ENCODE peak calls at places on chromosome 9, in nine cellular contexts. L is GM23248; O is fibroblast of lung; U is tibial nerve; W is CD8-positive, alpha-beta memory T cell; P is prostate gland; I is A673; G is psoas muscle; M is IMR-90. R is an unnamed sample. For H3K36me3 and H3K4me1, the result is how much of the 10 kb centered on the place peaks cover.

GRCh38 chr9:115035872-115036612 is 81.9 kb downstream of the TNC start:
- DNase-seq in P (no peak), U (no peak), L (peak), O (peak), W (no peak), M (peak), I (peak), G (no peak), R (peak)

GRCh38 chr9:127979333-127980055 is 1.3 kb downstream of the EEIG1 start:
- DNase-seq in U (no peak), M (peak), G (peak), I (peak), L (peak), W (peak), O (peak), P (no peak), R (no peak)

GRCh38 chr9:125119643-125120286 is 23.6 kb downstream of the SCAI start:
- DNase-seq in O (peak), L (peak), M (peak), G (no peak), P (no peak), I (peak), U (no peak), W (no peak), R (peak)

GRCh38 chr9:114151426-114151956 is 3.8 kb upstream of the COL27A1 start:
- DNase-seq in M (no peak), G (no peak), O (no peak), W (no peak), I (no peak), U (no peak), L (no peak), P (peak), R (no peak)

GRCh38 chr9:86054695-86055094 is 44.7 kb downstream of the GOLM1 start:
- DNase-seq in I (no peak), O (no peak), P (no peak), G (no peak), L (no peak), W (no peak), M (no peak), U (no peak), R (no peak)

GRCh38 chr9:114503522-114504340 is 1.5 kb downstream of the WHRN start:
- DNase-seq in W (peak), M (no peak), G (no peak), L (no peak), P (no peak), O (no peak), U (no peak), I (no peak), R (no peak)

GRCh38 chr9:21677834-21678233 is 124.6 kb upstream of the MTAP start:
- DNase-seq in I (peak), L (peak), G (no peak), M (peak), W (no peak), U (no peak), P (no peak), O (peak), R (no peak)

GRCh38 chr9:126531035-126531571 is 82.6 kb upstream of the LMX1B start:
- DNase-seq in G (no peak), P (no peak), O (no peak), I (no peak), L (no peak), M (no peak), W (no peak), U (no peak), R (no peak)

GRCh38 chr9:38527507-38527906 is 92.9 kb downstream of the ANKRD18A start:
- DNase-seq in I (no peak), G (no peak), U (no peak), L (no peak), P (no peak), W (no peak), M (no peak), O (no peak), R (no peak)

DNA sequence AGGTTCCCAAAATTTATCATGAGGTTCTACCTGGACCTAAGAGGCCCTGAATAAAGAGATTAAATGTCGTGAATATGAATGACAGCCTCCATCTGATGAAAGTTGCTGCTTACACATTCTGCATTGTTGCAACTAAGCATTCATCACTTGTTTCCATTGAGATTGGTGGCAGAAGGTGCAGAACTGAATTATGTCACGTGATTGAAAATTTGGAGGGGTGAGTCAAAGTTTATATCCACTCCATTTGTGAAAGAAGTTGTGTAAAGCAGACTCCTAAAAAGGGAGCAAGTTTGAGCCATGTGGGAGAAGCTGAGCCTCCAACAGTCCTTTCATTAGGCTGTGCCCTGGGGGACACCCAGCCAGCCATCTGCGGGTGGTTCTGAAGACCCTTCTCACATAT is 4.9 kb upstream of the PTCH1 start:
- DNase-seq in I (no peak), O (no peak), U (no peak), W (no peak), P (no peak), M (no peak), L (no peak), G (no peak), R (no peak)
- H3K36me3 ChIP-seq in I (under half), O (under half), U (under half), W (under half), P (under half), M (under half), L (under half), G (under half), R (under half)

DNA sequence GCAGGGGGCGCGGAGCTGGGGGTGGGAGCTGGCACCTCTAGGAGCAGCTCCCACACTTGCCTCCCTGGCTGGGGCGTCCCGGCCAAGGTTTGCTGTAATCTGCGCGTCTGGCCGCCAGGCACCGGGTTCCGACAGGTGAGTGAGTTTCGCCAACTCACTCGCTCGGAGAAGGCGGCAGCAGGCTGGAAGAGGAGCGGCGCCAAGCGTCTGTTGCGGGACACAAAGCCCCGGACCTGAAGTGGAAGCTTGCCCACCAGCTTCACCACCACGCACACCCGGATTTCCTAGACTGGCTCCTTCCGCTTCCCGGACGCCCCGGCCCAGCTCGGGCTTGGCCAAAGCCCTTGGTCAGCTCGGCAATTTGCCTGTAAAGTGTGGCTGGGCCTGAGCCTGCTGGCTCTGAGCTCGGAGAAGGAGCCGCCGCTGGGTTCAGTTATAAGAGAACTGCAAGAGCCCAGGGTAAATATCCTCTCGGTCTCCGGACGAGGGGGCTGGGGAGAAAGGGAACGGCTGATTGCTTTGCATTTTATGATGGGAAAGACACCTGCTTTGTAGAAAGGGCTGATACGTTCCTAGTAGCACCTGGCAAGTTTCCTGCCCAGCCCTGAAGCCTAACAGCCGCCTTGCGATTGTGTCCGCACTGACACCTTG is 461 bp upstream of the GNA14 start:
- DNase-seq in U (no peak), G (peak), P (peak), O (peak), I (no peak), M (no peak), W (no peak), L (peak), R (no peak)
- H3K4me3 ChIP-seq in U (peak), G (peak), P (peak), O (peak), I (no peak), M (peak), W (no peak), L (peak), R (no peak)

DNA sequence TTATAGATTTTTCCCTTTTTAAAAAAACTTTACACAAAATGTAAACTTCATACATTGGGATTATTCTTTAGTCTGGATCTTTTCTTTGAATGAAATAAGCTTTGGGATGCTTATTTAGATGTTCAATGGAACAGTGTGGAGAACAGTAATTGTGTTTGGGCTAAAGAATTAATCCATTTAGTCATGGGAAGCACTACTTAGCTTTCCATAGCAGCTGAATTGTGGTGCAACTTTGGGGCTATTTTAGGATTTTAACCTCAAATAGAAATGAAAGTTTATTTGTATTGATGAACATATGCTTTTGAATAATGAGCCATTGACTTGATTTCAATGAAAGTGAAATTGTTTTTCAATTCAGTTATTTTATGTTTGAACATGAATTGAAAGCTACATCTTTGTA is 72.4 kb downstream of the ZCCHC7 start:
- DNase-seq in U (no peak), I (peak), M (no peak), G (no peak), P (no peak), O (no peak), L (no peak), W (no peak), R (no peak)
- H3K4me1 ChIP-seq in U (under half), I (half or more), M (under half), G (under half), P (under half), O (under half), L (under half), W (under half), R (under half)

GRCh38 chr9:137105814-137106661 is 8.5 kb downstream of the DPP7 start:
- DNase-seq in I (no peak), L (no peak), G (no peak), W (no peak), P (no peak), U (no peak), O (no peak), M (no peak), R (no peak)
- H3K36me3 ChIP-seq in I (half or more), L (under half), G (half or more), W (under half), P (under half), U (half or more), O (half or more), M (half or more), R (half or more)

GRCh38 chr9:2281031-2281802 is 266.1 kb downstream of the SMARCA2 start:
- DNase-seq in G (no peak), L (no peak), I (no peak), M (peak), W (no peak), U (no peak), P (no peak), O (no peak), R (no peak)
- H3K4me3 ChIP-seq in G (no peak), L (no peak), I (no peak), M (no peak), W (no peak), U (no peak), P (no peak), O (no peak), R (no peak)

GRCh38 chr9:136239135-136239962 is 6.3 kb downstream of the QSOX2 start:
- DNase-seq in M (no peak), O (no peak), P (no peak), I (no peak), G (no peak), U (no peak), W (no peak), L (no peak), R (no peak)
- H3K4me1 ChIP-seq in M (under half), O (under half), P (under half), I (under half), G (under half), U (under half), W (under half), L (under half), R (under half)

GRCh38 chr9:135951889-135952663 is 9.1 kb downstream of the UBAC1 start:
- DNase-seq in P (peak), U (no peak), L (no peak), M (peak), I (no peak), G (peak), O (peak), W (no peak), R (no peak)
- H3K36me3 ChIP-seq in P (under half), U (half or more), L (under half), M (under half), I (under half), G (half or more), O (under half), W (under half), R (under half)

R was measured in CD4-positive, CD25-positive, alpha-beta regulatory T cell.